ENCODE peak calls at places on chromosomes 4 and X, in six cellular contexts. H, L, G, K, P and M are unnamed samples.

GRCh38 chr4:26789208-26789607 is 71.4 kb upstream of the STIM2 start:
- DNase-seq in H (peak; percentile 42), L (no peak), G (no peak), K (no peak), P (no peak), M (no peak)

GRCh38 chr4:84778041-84778440 is 188.4 kb downstream of the WDFY3 start:
- DNase-seq in H (no peak), L (no peak), G (no peak), K (no peak), P (no peak), M (no peak)

GRCh38 chr4:7727727-7728126 is 211.9 kb downstream of the AFAP1 start:
- DNase-seq in H (peak; percentile 24), L (no peak), G (no peak), K (no peak), P (no peak), M (no peak)

GRCh38 chr4:5463936-5464650 is 244.3 kb downstream of the EVC2 start:
- DNase-seq in H (no peak), L (no peak), G (peak; percentile 57), K (no peak), P (no peak), M (no peak)

GRCh38 chr4:115154826-115155225 is 41.4 kb upstream of the NDST4 start:
- DNase-seq in H (peak; percentile 1), L (no peak), G (no peak), K (no peak), P (no peak), M (no peak)

GRCh38 chr4:180060159-180060889 is 2182.9 kb upstream of the TENM3 start:
- DNase-seq in H (no peak), L (peak; percentile 11), G (no peak), K (peak; percentile 37), P (no peak), M (peak; percentile 18)

GRCh38 chrX:17590892-17591740 is 146.2 kb upstream of the SCML1 start:
- DNase-seq in H (peak; percentile 64), L (peak; percentile 49), G (no peak), K (peak; percentile 68), P (peak; percentile 24), M (peak; percentile 79)

GRCh38 chrX:24292358-24292757 is 21.5 kb downstream of the SUPT20HL2 start:
- DNase-seq in H (no peak), L (no peak), G (no peak), K (no peak), P (no peak), M (no peak)

GRCh38 chr4:81257841-81258240 is 42.8 kb upstream of the PRKG2 start:
- DNase-seq in H (no peak), L (no peak), G (no peak), K (no peak), P (no peak), M (no peak)

GRCh38 chr4:36037127-36037526 is 207.2 kb downstream of the ARAP2 start:
- DNase-seq in H (no peak), L (no peak), G (no peak), K (no peak), P (no peak), M (no peak)

GRCh38 chr4:67570537-67570936 is 12.0 kb downstream of the STAP1 start:
- DNase-seq in H (no peak), L (no peak), G (no peak), K (no peak), P (no peak), M (no peak)

GRCh38 chrX:100995469-100995868 is 26.0 kb downstream of the ARL13A start:
- DNase-seq in H (peak; percentile 70), L (no peak), G (no peak), K (peak; percentile 11), P (no peak), M (no peak)

GRCh38 chr4:11149612-11150259 is 279.0 kb downstream of the HS3ST1 start:
- DNase-seq in H (no peak), L (no peak), G (no peak), K (no peak), P (no peak), M (no peak)

GRCh38 chr4:143377635-143378099 is 41.0 kb downstream of the GAB1 start:
- DNase-seq in H (no peak), L (no peak), G (no peak), K (no peak), P (no peak), M (no peak)

GRCh38 chr4:40251366-40251765 is 54.5 kb downstream of the RHOH start:
- DNase-seq in H (peak; percentile 91), L (no peak), G (no peak), K (no peak), P (no peak), M (no peak)

GRCh38 chr4:98662619-98663225 is 4.3 kb upstream of the TSPAN5 start:
- DNase-seq in H (no peak), L (no peak), G (no peak), K (no peak), P (no peak), M (no peak)

GRCh38 chr4:98664959-98665358 is 6.5 kb upstream of the TSPAN5 start:
- DNase-seq in H (no peak), L (no peak), G (no peak), K (no peak), P (no peak), M (no peak)

GRCh38 chr4:98661356-98662054 is 3.1 kb upstream of the TSPAN5 start:
- DNase-seq in H (peak; percentile 69), L (no peak), G (no peak), K (peak; percentile 55), P (no peak), M (no peak)

GRCh38 chr4:98662055-98662453 is 3.6 kb upstream of the TSPAN5 start:
- DNase-seq in H (no peak), L (no peak), G (no peak), K (no peak), P (no peak), M (no peak)

GRCh38 chr4:98663226-98664006 is 5.0 kb upstream of the TSPAN5 start:
- DNase-seq in H (no peak), L (no peak), G (no peak), K (no peak), P (peak; percentile 20), M (no peak)
- H3K4me1 ChIP-seq in H (peaks cover 27% of the 10 kb centered on the region), L (peaks cover 5% of the 10 kb centered on the region), G (peaks cover 4% of the 10 kb centered on the region), K (peaks cover 17% of the 10 kb centered on the region), P (peaks cover 21% of the 10 kb centered on the region), M (no peaks in the 10 kb centered on the region)

DNA sequence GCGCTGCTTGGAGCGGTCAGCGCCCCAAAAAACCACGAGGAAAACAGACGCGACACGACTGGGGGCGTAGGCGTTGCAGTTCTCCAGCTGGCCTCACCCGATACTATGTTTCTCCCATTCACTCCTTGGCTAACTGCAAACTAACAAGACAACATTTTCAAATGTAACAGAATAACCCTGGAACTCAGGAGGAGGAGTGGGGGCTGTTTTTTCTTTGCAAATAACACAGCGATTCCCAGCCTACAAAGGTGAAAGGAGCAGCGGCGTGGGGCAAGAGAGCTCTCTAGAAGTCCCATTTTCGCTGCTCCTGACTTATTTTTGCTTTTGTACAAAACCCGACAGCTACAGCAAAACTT is 1.7 kb downstream of the SOX3 start:
- DNase-seq in H (no peak), L (peak; percentile 10), G (no peak), K (no peak), P (no peak), M (no peak)
- H3K9me3 ChIP-seq in H (peaks cover 17% of the 10 kb centered on the region), L (no peaks in the 10 kb centered on the region), G (no peaks in the 10 kb centered on the region), K (no peaks in the 10 kb centered on the region), P (no peaks in the 10 kb centered on the region), M (peaks cover 7% of the 10 kb centered on the region)

GRCh38 chrX:152299787-152300186 is 151.3 kb downstream of the GABRA3 start:
- DNase-seq in H (no peak), L (no peak), G (no peak), K (no peak), P (no peak), M (no peak)
- H3K4me3 ChIP-seq in H (no peak overlapping the region), L (no peak overlapping the region), G (no peak overlapping the region), K (no peak overlapping the region), P (no peak overlapping the region), M (no peak overlapping the region)

GRCh38 chrX:150975655-150976390 is 7.3 kb upstream of the HMGB3 start:
- DNase-seq in H (no peak), L (no peak), G (no peak), K (no peak), P (no peak), M (no peak)
- H3K4me1 ChIP-seq in H (no peaks in the 10 kb centered on the region), L (no peaks in the 10 kb centered on the region), G (no peaks in the 10 kb centered on the region), K (no peaks in the 10 kb centered on the region), P (no peaks in the 10 kb centered on the region), M (no peaks in the 10 kb centered on the region)

GRCh38 chr4:386708-387105 is 49.1 kb downstream of the ZNF141 start:
- DNase-seq in H (no peak), L (no peak), G (no peak), K (no peak), P (no peak), M (no peak)
- H3K9me3 ChIP-seq in H (peaks cover 37% of the 10 kb centered on the region), L (no peaks in the 10 kb centered on the region), G (peaks cover 66% of the 10 kb centered on the region), K (peaks cover 13% of the 10 kb centered on the region), P (peaks cover 100% of the 10 kb centered on the region), M (no peaks in the 10 kb centered on the region)